ENCODE peak calls at places on chromosomes 13 and 19, in six cellular contexts. Z is GM12891, X is HTR-8/SVneo, G is thoracic aorta, J is neuronal stem cell, B is cardiac muscle cell. W is an unnamed sample.

GRCh38 chr13:93066187-93066586 is 160.4 kb upstream of the GPC6 start:
- DNase-seq in Z (no peak), X (no peak), G (no peak), J (no peak), B (no peak), W (peak; percentile 94)

GRCh38 chr19:54481326-54481930 is 8.3 kb upstream of the CDC42EP5 start:
- DNase-seq in Z (no peak), X (peak; percentile 53), G (no peak), J (peak; percentile 81), B (peak; percentile 84), W (peak; percentile 41)

GRCh38 chr13:89029062-89029461 is 1357.9 kb downstream of the SLITRK5 start:
- DNase-seq in Z (no peak), X (no peak), G (no peak), J (no peak), B (no peak), W (no peak)

GRCh38 chr13:23868521-23868920 is 20.7 kb downstream of the MIPEP start:
- DNase-seq in Z (no peak), X (no peak), G (no peak), J (no peak), B (no peak), W (peak; percentile 91)

GRCh38 chr13:60114499-60115028 is 49.2 kb downstream of the DIAPH3 start:
- DNase-seq in Z (no peak), X (no peak), G (no peak), J (no peak), B (no peak), W (no peak)

GRCh38 chr19:27772059-27772458 is 1440.9 kb downstream of the UQCRFS1 start:
- DNase-seq in Z (no peak), X (no peak), G (no peak), J (no peak), B (no peak), W (no peak)

GRCh38 chr19:11450570-11451326 is 15.3 kb downstream of the PRKCSH start:
- DNase-seq in Z (no peak), X (no peak), G (no peak), J (no peak), B (no peak), W (no peak)

GRCh38 chr13:112655898-112656297 is 33.9 kb upstream of the ATP11A start:
- DNase-seq in Z (no peak), X (no peak), G (no peak), J (no peak), B (no peak), W (no peak)

GRCh38 chr19:45419396-45419795 is 4.3 kb downstream of the ERCC1 start:
- DNase-seq in Z (peak; percentile 79), X (no peak), G (no peak), J (no peak), B (no peak), W (no peak)

GRCh38 chr19:35845215-35846037 is 6.9 kb downstream of the NPHS1 start:
- DNase-seq in Z (no peak), X (peak; percentile 39), G (no peak), J (no peak), B (peak; percentile 49), W (peak; percentile 28)